ENCODE peak calls at places on chromosomes 2 and 18, in six cellular contexts. Z is A549, O is fibroblast of the aortic adventitia, H is amygdala, J is H54, Q is NCI-H69. U is an unnamed sample.

GRCh38 chr2:128280901-128281321 is 37.8 kb downstream of the HS6ST1 start:
- DNase-seq in Z (no peak), O (peak), H (no peak), J (no peak), Q (no peak), U (no peak)

GRCh38 chr2:164882276-164882675 is 40.7 kb upstream of the COBLL1 start:
- DNase-seq in Z (no peak), O (peak), H (no peak), J (no peak), Q (no peak), U (no peak)

GRCh38 chr2:85434677-85435076 is 16.2 kb downstream of the SH2D6 start:
- DNase-seq in Z (no peak), O (no peak), H (no peak), J (no peak), Q (no peak), U (no peak)

GRCh38 chr2:117958186-117958585 is 55.7 kb downstream of the CCDC93 start:
- DNase-seq in Z (peak), O (peak), H (no peak), J (no peak), Q (no peak), U (no peak)

GRCh38 chr2:115165529-115166109 is 723.2 kb downstream of the DPP10 start:
- DNase-seq in Z (peak), O (peak), H (no peak), J (peak), Q (peak), U (no peak)

GRCh38 chr18:8942021-8942908 is 160.2 kb upstream of the NDUFV2 start:
- DNase-seq in Z (no peak), O (peak), H (no peak), J (no peak), Q (no peak), U (no peak)

GRCh38 chr2:174914894-174915760 is 90.1 kb downstream of the CHN1 start:
- DNase-seq in Z (no peak), O (peak), H (no peak), J (no peak), Q (peak), U (no peak)

GRCh38 chr2:163259489-163259888 is 420.9 kb upstream of the KCNH7 start:
- DNase-seq in Z (no peak), O (no peak), H (no peak), J (no peak), Q (no peak), U (no peak)

GRCh38 chr2:235378944-235379343 is 114.9 kb upstream of the AGAP1 start:
- DNase-seq in Z (no peak), O (no peak), H (no peak), J (no peak), Q (no peak), U (peak)

GRCh38 chr2:152566728-152567069 is 150.6 kb downstream of the PRPF40A start:
- DNase-seq in Z (no peak), O (no peak), H (no peak), J (no peak), Q (no peak), U (no peak)

GRCh38 chr2:79640001-79640400 is 127.2 kb downstream of the CTNNA2 start:
- DNase-seq in Z (no peak), O (no peak), H (no peak), J (no peak), Q (no peak), U (no peak)

GRCh38 chr2:159155315-159155714 is 131.2 kb downstream of the WDSUB1 start:
- DNase-seq in Z (no peak), O (no peak), H (no peak), J (no peak), Q (peak), U (no peak)

GRCh38 chr2:86107031-86107430 is 996 bp downstream of the PTCD3 start:
- DNase-seq in Z (no peak), O (no peak), H (no peak), J (no peak), Q (no peak), U (no peak)

GRCh38 chr18:63974991-63975390 is 5.1 kb downstream of the SERPINB8 start:
- DNase-seq in Z (peak), O (peak), H (no peak), J (no peak), Q (peak), U (no peak)

GRCh38 chr2:201126308-201127127 is 10.6 kb downstream of the CFLAR start:
- DNase-seq in Z (no peak), O (peak), H (no peak), J (no peak), Q (no peak), U (no peak)

GRCh38 chr2:170812716-170813585 is 3.7 kb upstream of the GAD1 start:
- DNase-seq in Z (peak), O (peak), H (no peak), J (peak), Q (peak), U (no peak)

GRCh38 chr2:238916176-238916874 is 68.4 kb downstream of the TWIST2 start:
- DNase-seq in Z (no peak), O (no peak), H (no peak), J (no peak), Q (no peak), U (no peak)

GRCh38 chr2:218081063-218081462 is 12.0 kb downstream of the RUFY4 start:
- DNase-seq in Z (no peak), O (no peak), H (no peak), J (no peak), Q (no peak), U (no peak)

GRCh38 chr2:105361132-105361889 is 24.0 kb downstream of the C2orf49 start:
- DNase-seq in Z (no peak), O (no peak), H (no peak), J (no peak), Q (no peak), U (no peak)

GRCh38 chr2:199659207-199659606 is 191.8 kb downstream of the FTCDNL1 start:
- DNase-seq in Z (no peak), O (peak), H (peak), J (peak), Q (peak), U (no peak)

U was measured in C1 segment of cervical spinal cord.